ENCODE peak calls at places on chromosomes 5 and 9, in four cellular contexts. S is tibial artery, K is spleen, G is right atrium auricular region. V is an unnamed sample. For H3K4me1, the result is how much of the 10 kb centered on the place peaks cover.

GRCh38 chr9:114000063-114000454 is 78.0 kb downstream of the AMBP start:
- DNase-seq in K (no peak), G (peak), S (no peak), V (no peak)

GRCh38 chr5:160651682-160652645 is 200.0 kb downstream of the ATP10B start:
- DNase-seq in S (no peak), G (no peak), K (no peak), V (no peak)

GRCh38 chr5:81852277-81853004 is 101.5 kb upstream of the SSBP2 start:
- DNase-seq in G (no peak), S (peak), K (peak), V (no peak)

GRCh38 chr5:119315516-119315949 is 40.3 kb upstream of the TNFAIP8 start:
- DNase-seq in G (no peak), K (peak), S (no peak), V (no peak)

GRCh38 chr5:67941750-67942450 is 273.7 kb upstream of the PIK3R1 start:
- DNase-seq in G (no peak), K (no peak), S (no peak), V (no peak)

GRCh38 chr5:50302815-50303490 is 138.1 kb downstream of the EMB start:
- DNase-seq in K (no peak), S (no peak), G (no peak), V (no peak)

GRCh38 chr9:129362287-129363098 is 184.4 kb upstream of the IER5L start:
- DNase-seq in K (no peak), S (no peak), G (no peak), V (no peak)

GRCh38 chr5:90050135-90050534 is 359.4 kb downstream of the CETN3 start:
- DNase-seq in K (no peak), S (no peak), G (no peak), V (no peak)

GRCh38 chr5:136517755-136518154 is 152.4 kb upstream of the TRPC7 start:
- DNase-seq in G (no peak), S (no peak), K (no peak), V (no peak)

GRCh38 chr9:7542648-7543165 is 256.9 kb downstream of the DMAC1 start:
- DNase-seq in S (no peak), K (no peak), G (no peak), V (no peak)

GRCh38 chr9:95876595-95876994 is 1.1 kb downstream of the ERCC6L2 start:
- DNase-seq in K (no peak), G (no peak), S (no peak), V (no peak)

GRCh38 chr5:58871648-58872242 is 288.9 kb downstream of the RAB3C start:
- DNase-seq in G (no peak), S (no peak), K (no peak), V (no peak)

GRCh38 chr5:16467363-16468219 is 2.0 kb upstream of the ZNF622 start:
- DNase-seq in S (no peak), K (no peak), G (no peak), V (no peak)

GRCh38 chr5:15026506-15026905 is 154.9 kb upstream of the ANKH start:
- DNase-seq in G (no peak), S (no peak), K (no peak), V (no peak)

GRCh38 chr9:1738511-1739100 is 276.5 kb upstream of the SMARCA2 start:
- DNase-seq in S (no peak), K (no peak), G (no peak), V (no peak)

GRCh38 chr5:118793091-118793490 is 195.3 kb downstream of the DTWD2 start:
- DNase-seq in K (no peak), G (no peak), S (no peak), V (no peak)

GRCh38 chr9:27377147-27377807 is 80.3 kb upstream of the EQTN start:
- DNase-seq in K (no peak), S (no peak), G (no peak), V (no peak)

GRCh38 chr5:86968311-86968753 is 299.4 kb upstream of the RASA1 start:
- DNase-seq in K (no peak), S (no peak), G (no peak), V (no peak)

GRCh38 chr5:132001647-132002561 is 9.6 kb downstream of the ACSL6 start:
- DNase-seq in S (no peak), K (peak), G (no peak), V (no peak)

GRCh38 chr5:169893010-169893409 is 87.3 kb downstream of the INSYN2B start:
- DNase-seq in S (no peak), K (no peak), G (no peak), V (no peak)

GRCh38 chr5:124980174-124980941 is 233.9 kb upstream of the ZNF608 start:
- DNase-seq in K (no peak), S (no peak), G (no peak), V (no peak)

GRCh38 chr9:36136277-36136893 is at the start of gene GLIPR2:
- DNase-seq in G (no peak), K (peak), S (peak), V (peak)

GRCh38 chr5:178353461-178353860 is 120.9 kb upstream of the PHYKPL start:
- DNase-seq in K (peak), S (no peak), G (no peak), V (no peak)

GRCh38 chr9:87381050-87381711 is 116.5 kb upstream of the DAPK1 start:
- DNase-seq in K (no peak), S (no peak), G (no peak), V (no peak)

GRCh38 chr5:69213513-69214215 is 21.0 kb upstream of the CDK7 start:
- DNase-seq in G (no peak), S (no peak), K (no peak), V (no peak)

GRCh38 chr5:97004423-97005060 is 68.7 kb downstream of the LNPEP start:
- DNase-seq in K (no peak), S (no peak), G (no peak), V (no peak)

GRCh38 chr9:13026956-13027355 is 252.1 kb downstream of the LURAP1L start:
- DNase-seq in S (no peak), G (no peak), K (no peak), V (no peak)

GRCh38 chr9:92607773-92608172 is 62.2 kb downstream of the IPPK start:
- DNase-seq in S (no peak), G (no peak), K (no peak), V (no peak)

GRCh38 chr9:120931278-120932085 is 4.9 kb upstream of the TRAF1 start:
- DNase-seq in K (no peak), S (peak), G (no peak), V (no peak)

GRCh38 chr5:2036885-2037284 is 154.2 kb upstream of the IRX4 start:
- DNase-seq in K (no peak), G (no peak), S (no peak), V (no peak)

GRCh38 chr5:56094579-56095361 is 100.0 kb upstream of the IL6ST start:
- DNase-seq in S (no peak), K (no peak), G (no peak), V (no peak)

GRCh38 chr9:128192601-128193371 is 1.4 kb upstream of the CIZ1 start:
- DNase-seq in S (peak), G (peak), K (peak), V (peak)

GRCh38 chr5:137181685-137182084 is 317.4 kb downstream of the SPOCK1 start:
- DNase-seq in S (no peak), K (no peak), G (no peak), V (no peak)

GRCh38 chr5:88398316-88398715 is 129.7 kb upstream of the TMEM161B start:
- DNase-seq in S (no peak), G (no peak), K (no peak), V (no peak)

GRCh38 chr5:151459680-151460079 is 12.3 kb downstream of the SLC36A1 start:
- DNase-seq in K (no peak), S (no peak), G (no peak), V (no peak)
- TF ChIP-seq CTCF in K (no peak), S (no peak), G (no peak), V (no peak)

DNA sequence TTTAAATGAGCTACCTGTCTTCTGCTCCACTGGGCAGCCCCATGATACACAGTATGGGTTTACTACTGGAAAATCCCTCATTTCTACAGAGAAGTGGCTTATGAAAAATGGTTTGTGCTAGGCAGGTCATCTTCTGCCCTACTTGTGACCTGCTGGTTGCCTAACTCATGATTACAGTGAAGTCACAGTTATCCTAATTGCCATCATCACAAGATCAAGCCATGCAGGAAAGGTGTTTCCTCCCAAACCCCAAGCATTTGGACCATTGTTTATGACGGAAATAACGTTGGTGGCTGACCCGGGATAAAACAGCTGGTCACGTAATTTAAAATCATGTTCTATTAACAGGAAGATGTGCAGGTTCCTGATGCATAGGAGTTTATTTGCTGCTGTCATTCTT is 330.6 kb downstream of the ACTL7B start:
- DNase-seq in K (no peak), G (no peak), S (no peak), V (no peak)
- H3K27ac ChIP-seq in K (no peak), G (no peak), S (no peak), V (no peak)

GRCh38 chr9:134377143-134377484 is 50.9 kb downstream of the RXRA start:
- DNase-seq in S (no peak), K (no peak), G (no peak), V (no peak)
- H3K4me1 ChIP-seq in S (half or more), K (half or more), G (half or more), V (half or more)

DNA sequence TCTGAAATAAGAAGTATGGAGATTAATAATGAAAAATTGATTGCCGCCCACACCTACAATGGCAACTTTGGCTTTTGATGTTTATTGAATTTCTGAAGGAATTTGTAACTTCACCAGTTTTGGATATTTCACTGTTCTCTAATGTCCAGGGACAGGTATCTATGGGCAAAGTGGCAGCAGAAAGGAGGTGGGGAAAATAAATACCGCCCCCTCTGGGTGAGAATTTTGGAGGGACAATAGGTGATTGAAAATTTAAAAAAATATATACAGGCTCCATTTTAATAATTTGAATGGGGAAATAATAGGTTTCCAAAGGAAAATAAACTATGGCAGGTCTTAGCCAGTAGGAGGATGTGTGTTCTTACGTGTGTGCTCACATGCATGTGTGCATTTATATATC is 1.3 kb downstream of the SCGB3A2 start:
- DNase-seq in K (no peak), G (no peak), S (no peak), V (no peak)
- TF ChIP-seq CTCF in K (no peak), G (no peak), S (no peak), V (no peak)

GRCh38 chr9:70494221-70494620 is 79.8 kb upstream of the KLF9 start:
- DNase-seq in S (no peak), K (no peak), G (peak), V (no peak)

GRCh38 chr9:70498866-70499265 is 84.4 kb upstream of the KLF9 start:
- DNase-seq in G (no peak), K (no peak), S (no peak), V (no peak)

GRCh38 chr9:70496244-70496643 is 81.8 kb upstream of the KLF9 start:
- DNase-seq in K (no peak), S (no peak), G (no peak), V (no peak)

GRCh38 chr9:70493046-70493445 is 78.6 kb upstream of the KLF9 start:
- DNase-seq in G (no peak), S (no peak), K (no peak), V (no peak)

GRCh38 chr9:70495514-70495913 is 81.1 kb upstream of the KLF9 start:
- DNase-seq in S (no peak), G (no peak), K (no peak), V (no peak)
- H3K27ac ChIP-seq in S (no peak), G (no peak), K (no peak), V (no peak)

GRCh38 chr5:143110591-143110990 is 292.9 kb downstream of the NR3C1 start:
- DNase-seq in G (no peak), K (no peak), S (no peak), V (no peak)
- H3K4me1 ChIP-seq in G (under half), K (under half), S (under half), V (under half)

GRCh38 chr9:88583901-88584596 is 49.1 kb downstream of the NXNL2 start:
- DNase-seq in G (peak), S (no peak), K (no peak), V (no peak)
- TF ChIP-seq CTCF in G (no peak), S (no peak), K (no peak), V (no peak)